ENCODE peak calls at places on chromosomes 13 and 19, in five cellular contexts. T is mucosa of descending colon, P is colonic mucosa, Q is IMR-90, W is astrocyte of the cerebellum. E is an unnamed sample.

GRCh38 chr13:104099750-104100149 is 1033.5 kb upstream of the SLC10A2 start:
- DNase-seq in T (no peak), P (no peak), Q (no peak), W (no peak), E (no peak)

GRCh38 chr19:19463348-19464117 is 51.8 kb downstream of the TSSK6 start:
- DNase-seq in T (peak; percentile 55), P (no peak), Q (peak; percentile 86), W (peak; percentile 57), E (no peak)

GRCh38 chr19:920051-920857 is 3.1 kb downstream of the KISS1R start:
- DNase-seq in T (peak; percentile 78), P (no peak), Q (no peak), W (no peak), E (no peak)

GRCh38 chr13:112071902-112072530 is 5.1 kb downstream of the SOX1 start:
- DNase-seq in T (no peak), P (no peak), Q (no peak), W (no peak), E (no peak)

GRCh38 chr13:51721485-51721884 is 82.5 kb downstream of the DHRS12 start:
- DNase-seq in T (no peak), P (no peak), Q (no peak), W (no peak), E (no peak)

GRCh38 chr13:72405441-72405840 is 322.0 kb downstream of the MZT1 start:
- DNase-seq in T (no peak), P (no peak), Q (no peak), W (no peak), E (no peak)

GRCh38 chr13:72728290-72728605 is 525 bp downstream of the BORA start:
- DNase-seq in T (no peak), P (no peak), Q (no peak), W (no peak), E (no peak)

GRCh38 chr19:4911786-4912672 is 2.7 kb downstream of the UHRF1 start:
- DNase-seq in T (peak; percentile 77), P (peak; percentile 70), Q (peak; percentile 100), W (peak; percentile 97), E (peak; percentile 100)

GRCh38 chr13:39692650-39693438 is 37.4 kb downstream of the COG6 start:
- DNase-seq in T (no peak), P (no peak), Q (peak; percentile 42), W (no peak), E (no peak)

DNA sequence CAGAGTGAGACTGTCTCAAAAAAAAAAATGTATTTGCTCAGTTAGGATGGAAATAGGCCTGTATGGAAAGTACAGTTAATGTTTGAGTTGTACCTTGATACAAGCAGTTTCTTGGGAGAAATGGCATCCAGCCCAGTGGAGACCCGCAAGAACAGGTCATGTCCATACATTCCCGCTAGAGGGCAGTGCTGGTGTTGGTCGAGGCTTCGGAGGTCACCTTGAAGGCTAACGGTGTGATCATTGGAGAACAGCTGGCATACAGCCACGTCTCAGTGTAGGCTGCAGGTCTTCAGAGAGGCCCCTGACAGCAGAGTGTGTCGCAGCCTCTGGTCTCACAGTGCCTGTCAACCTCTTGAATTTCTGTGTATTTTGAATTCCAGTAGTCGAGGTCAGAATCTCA is 7.5 kb downstream of the ZNF610 start:
- DNase-seq in T (no peak), P (peak; percentile 25), Q (peak; percentile 13), W (no peak), E (no peak)
- TF ChIP-seq CTCF in T (no peak), P (no peak), Q (peak; percentile 32), W (peak; percentile 9), E (peak; percentile 6)

DNA sequence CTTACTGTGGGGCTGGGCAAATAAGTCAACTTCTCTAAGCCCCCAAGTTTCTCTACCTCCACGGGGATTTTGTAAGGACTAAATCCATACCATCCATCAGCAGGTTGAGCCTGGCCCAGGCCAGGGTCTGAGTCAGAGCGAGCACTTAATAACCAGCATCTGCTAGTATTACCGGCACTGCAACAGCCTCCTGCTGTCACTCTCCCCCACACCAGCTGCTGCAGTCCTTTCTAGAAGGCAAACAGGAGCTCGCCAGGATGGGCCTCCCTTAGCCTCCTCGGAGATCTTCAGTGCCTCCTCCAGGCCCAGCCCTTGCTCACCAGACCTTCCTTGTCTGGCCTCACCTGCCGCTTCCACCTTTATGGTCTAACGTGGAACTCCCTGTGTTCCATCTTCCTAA is 3.2 kb downstream of the NAPA start:
- DNase-seq in T (no peak), P (no peak), Q (peak; percentile 61), W (no peak), E (no peak)
- H3K4me3 ChIP-seq in T (no peak overlapping the region), P (no peak overlapping the region), Q (no peak overlapping the region), W (no peak overlapping the region), E (no peak overlapping the region)

DNA sequence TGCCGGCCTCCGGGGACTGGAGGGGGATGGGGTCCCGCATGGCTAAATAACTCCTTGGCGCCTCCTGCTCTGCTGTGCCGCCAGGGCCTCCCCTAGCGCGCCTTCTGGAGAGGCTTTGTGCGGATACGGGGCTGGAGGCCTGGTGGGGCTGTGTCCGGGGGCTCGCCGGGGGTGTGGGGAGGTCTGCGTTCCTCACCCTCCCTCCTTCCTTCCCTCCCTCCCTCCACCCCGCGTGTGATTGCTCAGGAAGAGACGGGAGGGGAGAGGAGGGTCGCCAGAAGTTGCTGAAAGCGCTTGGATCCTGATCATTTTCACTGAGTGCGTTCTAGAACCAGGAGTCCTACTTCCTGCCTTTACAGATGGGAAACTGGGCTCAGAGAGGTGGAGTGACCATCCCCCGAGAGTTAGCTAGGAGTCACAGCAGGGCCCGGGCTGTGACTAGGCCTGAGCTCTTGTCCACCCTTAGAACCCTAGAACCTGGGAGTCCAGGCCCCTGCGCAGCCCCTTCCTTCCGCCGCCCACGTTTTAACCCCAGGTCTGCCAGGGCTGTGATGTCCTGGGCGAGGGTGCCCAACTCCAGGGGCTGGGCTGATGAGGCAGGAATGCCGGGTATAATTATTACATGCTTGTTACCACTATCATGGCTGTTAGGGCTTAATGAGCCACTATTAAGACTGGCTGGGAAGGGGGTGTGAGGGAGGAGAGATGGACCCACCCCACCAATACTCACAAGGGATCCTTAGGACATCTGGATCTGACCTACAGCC is 782 bp upstream of the JUND start:
- DNase-seq in T (peak; percentile 73), P (peak; percentile 57), Q (no peak), W (no peak), E (no peak)
- TF ChIP-seq CTCF in T (no peak), P (no peak), Q (peak; percentile 38), W (no peak), E (peak; percentile 41)

DNA sequence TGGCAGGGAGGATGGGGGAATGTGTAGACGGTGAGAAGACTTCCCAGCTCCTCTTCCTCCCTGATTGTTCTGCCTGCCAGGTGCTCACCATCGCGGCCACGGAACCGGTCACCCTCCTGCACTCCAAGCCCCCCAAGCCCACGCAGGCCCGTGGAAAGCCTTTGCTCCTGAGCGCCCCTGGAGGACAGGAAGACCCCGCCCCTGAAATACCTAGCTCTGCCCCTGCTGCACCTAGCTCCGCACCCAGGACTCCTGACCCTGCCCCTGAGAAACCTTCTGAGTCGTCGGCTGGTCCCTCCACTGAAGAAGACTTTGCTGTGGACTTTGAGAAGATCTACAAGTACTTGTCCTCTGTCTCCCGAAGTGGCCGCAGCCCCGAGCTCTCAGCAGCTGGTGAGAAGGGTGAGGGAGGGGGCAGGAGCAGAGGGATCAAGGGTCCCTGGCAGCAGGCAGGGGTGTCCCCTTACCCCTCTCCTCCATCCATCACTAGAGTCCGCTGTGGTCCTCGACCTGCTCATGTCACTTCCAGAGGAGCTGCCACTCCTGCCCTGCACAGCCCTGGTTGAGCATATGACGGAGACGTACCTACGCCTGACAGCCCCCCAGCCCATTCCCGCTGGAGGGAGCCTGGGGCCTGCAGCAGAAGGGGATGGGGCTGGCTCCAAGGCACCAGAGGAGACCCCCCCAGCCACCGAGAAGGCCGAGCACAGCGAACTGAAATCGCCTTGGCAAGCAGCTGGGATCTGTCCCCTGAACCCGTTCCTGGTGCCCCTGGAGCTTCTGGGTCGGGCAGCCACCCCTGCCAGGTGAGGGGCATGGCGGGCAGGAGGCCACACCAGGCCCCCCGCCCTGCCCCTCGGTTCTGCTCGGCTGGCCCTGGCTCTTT is 2.1 kb downstream of the SNAPC2 start:
- DNase-seq in T (peak; percentile 65), P (no peak), Q (no peak), W (no peak), E (no peak)
- H3K4me3 ChIP-seq in T (no peak overlapping the region), P (no peak overlapping the region), Q (no peak overlapping the region), W (no peak overlapping the region), E (peak overlapping the region; percentile 66)

GRCh38 chr13:101111894-101112293 is 304.4 kb downstream of the NALCN start:
- DNase-seq in T (no peak), P (no peak), Q (peak; percentile 55), W (no peak), E (no peak)

GRCh38 chr13:101121608-101122007 is 294.7 kb downstream of the NALCN start:
- DNase-seq in T (no peak), P (no peak), Q (no peak), W (no peak), E (no peak)

GRCh38 chr13:101116826-101117225 is 299.5 kb downstream of the NALCN start:
- DNase-seq in T (no peak), P (no peak), Q (no peak), W (no peak), E (no peak)

GRCh38 chr13:101116381-101116780 is 299.9 kb downstream of the NALCN start:
- DNase-seq in T (no peak), P (no peak), Q (no peak), W (no peak), E (no peak)

GRCh38 chr13:101115762-101116161 is 300.5 kb downstream of the NALCN start:
- DNase-seq in T (no peak), P (no peak), Q (no peak), W (peak; percentile 26), E (no peak)
- TF ChIP-seq CTCF in T (no peak), P (no peak), Q (peak; percentile 9), W (peak; percentile 59), E (no peak)

DNA sequence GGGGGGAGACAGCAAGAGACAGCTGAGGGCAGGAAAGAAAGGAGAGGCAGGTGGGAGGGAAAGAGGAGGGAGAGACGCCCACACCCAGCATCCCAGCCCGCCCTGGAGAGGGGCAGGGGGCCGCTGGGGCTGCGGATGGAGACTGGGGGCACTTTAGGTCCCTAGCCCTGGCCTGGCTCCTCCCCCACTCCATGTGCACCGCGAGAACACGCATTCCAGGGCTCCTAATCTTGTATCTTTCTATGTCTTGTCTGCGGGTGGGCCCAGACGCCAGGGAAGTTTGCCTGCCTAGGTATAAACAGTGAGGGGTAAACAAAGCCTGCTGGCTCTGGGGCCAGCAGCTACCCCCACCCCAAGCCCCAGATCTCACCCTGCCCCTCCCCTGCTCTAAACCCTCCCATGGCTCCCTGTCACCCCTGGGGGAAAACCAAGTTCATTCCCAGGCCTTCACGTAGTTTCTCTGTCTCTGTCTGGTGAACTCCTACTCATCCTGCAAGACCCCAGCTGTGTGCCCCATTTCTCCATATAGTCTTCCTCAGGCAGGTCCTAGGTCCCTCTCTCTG is 5.8 kb downstream of the TLE5 start:
- DNase-seq in T (no peak), P (no peak), Q (no peak), W (no peak), E (no peak)
- H3K4me3 ChIP-seq in T (no peak overlapping the region), P (no peak overlapping the region), Q (no peak overlapping the region), W (no peak overlapping the region), E (no peak overlapping the region)

GRCh38 chr13:20035130-20035529 is 76.6 kb downstream of the ZMYM2 start:
- DNase-seq in T (no peak), P (no peak), Q (no peak), W (no peak), E (no peak)
- TF ChIP-seq CTCF in T (no peak), P (no peak), Q (no peak), W (no peak), E (no peak)